ENCODE peak calls at places on chromosome 21, in eight cellular contexts. B, J, P, X, D, N, G and K are unnamed samples.

GRCh38 chr21:41869771-41870170 is 9.4 kb downstream of the PRDM15 start:
- DNase-seq in B (no peak), P (no peak), N (no peak), G (no peak), D (no peak), J (no peak), X (no peak), K (no peak)

GRCh38 chr21:34261841-34262832 is 101.7 kb upstream of the KCNE2 start:
- DNase-seq in J (no peak), D (no peak), G (no peak), P (no peak), B (no peak), N (no peak), X (no peak), K (no peak)

GRCh38 chr21:33360281-33360680 is 35.5 kb downstream of the IFNAR1 start:
- DNase-seq in D (no peak), X (peak; percentile 80), N (peak; percentile 59), B (no peak), J (no peak), G (no peak), P (no peak), K (no peak)

GRCh38 chr21:40053007-40053406 is 185.8 kb downstream of the PCP4 start:
- DNase-seq in P (peak; percentile 76), N (no peak), G (no peak), X (no peak), J (no peak), B (no peak), D (no peak), K (no peak)

GRCh38 chr21:24729568-24729967 is 877.7 kb downstream of the MRPL39 start:
- DNase-seq in J (no peak), D (no peak), B (no peak), P (no peak), G (no peak), N (peak; percentile 59), X (peak; percentile 69), K (no peak)

GRCh38 chr21:33369586-33369985 is 33.6 kb upstream of the IFNGR2 start:
- DNase-seq in X (no peak), J (no peak), D (no peak), B (no peak), G (no peak), P (no peak), N (no peak), K (no peak)

GRCh38 chr21:20882462-20883415 is 115.5 kb upstream of the NCAM2 start:
- DNase-seq in X (peak; percentile 0), P (no peak), D (no peak), J (no peak), B (peak; percentile 37), N (peak; percentile 64), G (peak; percentile 44), K (peak; percentile 25)

GRCh38 chr21:40143822-40144525 is 276.7 kb downstream of the PCP4 start:
- DNase-seq in N (peak; percentile 71), P (peak; percentile 54), G (peak; percentile 68), B (peak; percentile 15), J (no peak), D (no peak), X (peak; percentile 18), K (peak; percentile 74)

GRCh38 chr21:26154776-26155175 is 15.8 kb downstream of the APP start:
- DNase-seq in X (no peak), P (no peak), G (no peak), B (no peak), D (no peak), N (no peak), J (no peak), K (no peak)

GRCh38 chr21:40717008-40717407 is 129.9 kb downstream of the DSCAM start:
- DNase-seq in N (no peak), P (no peak), B (no peak), G (no peak), J (no peak), X (no peak), D (no peak), K (no peak)

GRCh38 chr21:42833439-42833815 is 45.9 kb downstream of the WDR4 start:
- DNase-seq in X (peak; percentile 5), J (peak; percentile 9), G (no peak), P (no peak), N (peak; percentile 74), D (peak; percentile 38), B (no peak), K (peak; percentile 66)

GRCh38 chr21:35573472-35574389 is 486.6 kb downstream of the SETD4 start:
- DNase-seq in X (peak; percentile 69), N (no peak), B (no peak), D (no peak), G (no peak), P (no peak), J (no peak), K (no peak)

GRCh38 chr21:18803624-18804023 is 400.0 kb upstream of the TMPRSS15 start:
- DNase-seq in X (no peak), N (no peak), G (no peak), J (no peak), B (no peak), D (no peak), P (no peak), K (no peak)

GRCh38 chr21:42375141-42375905 is 9.0 kb upstream of the TFF1 start:
- DNase-seq in P (no peak), D (no peak), J (no peak), X (no peak), B (no peak), N (no peak), G (no peak), K (no peak)

GRCh38 chr21:37082856-37083611 is 10.0 kb downstream of the TTC3 start:
- DNase-seq in G (no peak), X (no peak), D (no peak), P (no peak), J (no peak), N (no peak), B (no peak), K (no peak)
- H3K27ac ChIP-seq in G (no peak overlapping the region), X (no peak overlapping the region), D (no peak overlapping the region), P (no peak overlapping the region), J (no peak overlapping the region), N (no peak overlapping the region), B (no peak overlapping the region), K (no peak overlapping the region)

DNA sequence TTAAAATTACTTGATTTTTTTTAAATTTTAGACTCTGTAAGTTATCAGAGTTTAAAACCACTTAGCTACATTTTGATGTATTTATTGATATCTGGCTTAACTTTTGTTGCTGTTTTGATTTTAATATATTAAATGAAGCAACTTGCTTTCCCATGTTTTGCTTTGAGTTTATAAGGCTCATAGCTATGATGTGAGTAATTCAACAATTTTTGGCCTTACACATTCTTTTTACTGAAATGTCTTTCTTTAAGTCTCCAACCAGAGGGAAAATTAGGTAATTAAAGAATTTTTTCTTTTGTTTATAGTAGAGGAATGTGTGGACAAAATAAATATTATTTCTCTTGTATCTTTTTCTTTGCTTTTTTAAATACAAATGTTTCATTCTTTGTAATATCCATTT is 258.3 kb upstream of the ADAMTS5 start:
- DNase-seq in P (no peak), G (no peak), J (no peak), B (no peak), X (peak; percentile 57), N (no peak), D (no peak), K (no peak)
- H3K27ac ChIP-seq in P (no peak overlapping the region), G (no peak overlapping the region), J (no peak overlapping the region), B (no peak overlapping the region), X (peak overlapping the region; percentile 47), N (no peak overlapping the region), D (no peak overlapping the region), K (no peak overlapping the region)

GRCh38 chr21:44866780-44867179 is 6.7 kb downstream of the PTTG1IP start:
- DNase-seq in N (peak; percentile 13), B (no peak), D (no peak), G (no peak), J (no peak), P (peak; percentile 37), X (peak; percentile 66), K (no peak)
- H3K27ac ChIP-seq in N (no peak overlapping the region), B (peak overlapping the region; percentile 49), D (peak overlapping the region; percentile 19), G (no peak overlapping the region), J (no peak overlapping the region), P (no peak overlapping the region), X (peak overlapping the region; percentile 50), K (no peak overlapping the region)

GRCh38 chr21:15701845-15702244 is 27.9 kb upstream of the USP25 start:
- DNase-seq in P (no peak), J (no peak), G (no peak), D (no peak), B (no peak), X (no peak), N (no peak), K (no peak)

GRCh38 chr21:15703932-15704331 is 25.9 kb upstream of the USP25 start:
- DNase-seq in P (no peak), X (no peak), D (no peak), N (no peak), J (no peak), B (no peak), G (no peak), K (no peak)

DNA sequence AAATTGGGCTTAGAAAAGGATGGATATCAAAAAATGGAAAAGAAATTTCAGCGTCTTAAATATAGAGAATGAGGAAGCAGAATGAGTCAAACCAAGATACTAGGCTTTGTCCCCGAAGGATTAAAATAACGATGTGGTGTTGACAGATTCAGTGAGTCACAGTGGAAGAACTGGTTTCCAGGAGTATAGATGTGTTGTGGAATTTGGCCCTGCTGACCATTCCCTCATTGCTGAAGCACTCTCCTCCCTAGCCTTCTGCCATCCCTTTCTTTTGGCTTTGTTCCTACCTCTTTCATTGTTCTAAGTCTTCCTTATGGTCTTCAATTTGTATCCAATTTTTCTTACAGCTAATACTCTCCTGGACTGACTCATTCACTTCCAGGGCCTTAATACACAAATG is 23.1 kb upstream of the USP25 start:
- DNase-seq in P (no peak), N (peak; percentile 99), G (no peak), X (peak; percentile 97), J (no peak), D (peak; percentile 19), B (peak; percentile 88), K (no peak)
- H3K27ac ChIP-seq in P (no peak overlapping the region), N (peak overlapping the region; percentile 78), G (no peak overlapping the region), X (no peak overlapping the region), J (no peak overlapping the region), D (no peak overlapping the region), B (no peak overlapping the region), K (no peak overlapping the region)

GRCh38 chr21:44090332-44090731 is 16.9 kb upstream of the PWP2 start:
- DNase-seq in N (no peak), G (no peak), B (no peak), J (no peak), X (no peak), P (no peak), D (no peak), K (no peak)
- H3K27ac ChIP-seq in N (no peak overlapping the region), G (no peak overlapping the region), B (no peak overlapping the region), J (no peak overlapping the region), X (no peak overlapping the region), P (no peak overlapping the region), D (no peak overlapping the region), K (no peak overlapping the region)

GRCh38 chr21:38273745-38274544 is 17.2 kb downstream of the KCNJ15 start:
- DNase-seq in X (peak; percentile 74), B (no peak), N (no peak), D (no peak), P (no peak), J (no peak), G (no peak), K (no peak)
- H3K27ac ChIP-seq in X (peak overlapping the region; percentile 6), B (no peak overlapping the region), N (no peak overlapping the region), D (peak overlapping the region; percentile 15), P (no peak overlapping the region), J (no peak overlapping the region), G (no peak overlapping the region), K (no peak overlapping the region)

GRCh38 chr21:28883931-28884330 is 108.7 kb downstream of the LTN1 start:
- DNase-seq in P (no peak), J (no peak), X (no peak), N (no peak), B (no peak), D (no peak), G (no peak), K (no peak)
- H3K27ac ChIP-seq in P (no peak overlapping the region), J (peak overlapping the region; percentile 83), X (no peak overlapping the region), N (no peak overlapping the region), B (no peak overlapping the region), D (no peak overlapping the region), G (no peak overlapping the region), K (no peak overlapping the region)